ENCODE peak calls at places on chromosomes 7 and 10, in five cellular contexts. F, G, J, R and W are unnamed samples.

GRCh38 chr10:23096814-23097549 is 1.6 kb downstream of the MSRB2 start:
- DNase-seq in R (no peak), G (no peak), J (no peak), F (no peak), W (no peak)

GRCh38 chr7:100370746-100371145 is 2.5 kb upstream of the PILRA start:
- DNase-seq in F (no peak), J (no peak), G (no peak), R (no peak), W (peak)

GRCh38 chr10:31601136-31601535 is 282.1 kb downstream of the ZEB1 start:
- DNase-seq in J (no peak), F (no peak), R (no peak), G (no peak), W (no peak)

GRCh38 chr7:15005672-15006071 is 103.1 kb upstream of the DGKB start:
- DNase-seq in R (no peak), J (no peak), F (no peak), G (no peak), W (no peak)

GRCh38 chr10:74988787-74989574 is 122.5 kb upstream of the SAMD8 start:
- DNase-seq in F (no peak), R (no peak), J (no peak), G (no peak), W (no peak)

GRCh38 chr10:133100706-133101463 is 13.2 kb downstream of the ADGRA1 start:
- DNase-seq in R (no peak), J (no peak), G (no peak), F (peak), W (no peak)

GRCh38 chr10:90289037-90289436 is 568.8 kb downstream of the HTR7 start:
- DNase-seq in J (no peak), G (no peak), R (no peak), F (no peak), W (no peak)

GRCh38 chr10:30502266-30503058 is 68.5 kb downstream of the MAP3K8 start:
- DNase-seq in G (no peak), J (no peak), R (peak), F (no peak), W (no peak)

GRCh38 chr7:134792968-134793367 is 13.5 kb downstream of the CALD1 start:
- DNase-seq in J (no peak), G (peak), F (no peak), R (no peak), W (no peak)

GRCh38 chr7:130227883-130228575 is 20.4 kb downstream of the SSMEM1 start:
- DNase-seq in F (no peak), J (no peak), G (no peak), R (no peak), W (no peak)

GRCh38 chr10:77458986-77459590 is 178.5 kb downstream of the KCNMA1 start:
- DNase-seq in J (no peak), R (no peak), G (no peak), F (no peak), W (no peak)

GRCh38 chr10:79056736-79057391 is 11.9 kb upstream of the ZMIZ1 start:
- DNase-seq in J (peak), F (peak), G (no peak), R (peak), W (peak)

GRCh38 chr7:17247357-17247756 is 51.1 kb upstream of the AHR start:
- DNase-seq in F (no peak), R (no peak), G (no peak), J (no peak), W (no peak)

GRCh38 chr7:113113912-113114311 is 4.4 kb downstream of the SMIM30 start:
- DNase-seq in G (no peak), J (no peak), R (no peak), F (peak), W (no peak)
- TF ChIP-seq CTCF in G (peak), J (no peak), R (no peak), F (peak), W (no peak)

DNA sequence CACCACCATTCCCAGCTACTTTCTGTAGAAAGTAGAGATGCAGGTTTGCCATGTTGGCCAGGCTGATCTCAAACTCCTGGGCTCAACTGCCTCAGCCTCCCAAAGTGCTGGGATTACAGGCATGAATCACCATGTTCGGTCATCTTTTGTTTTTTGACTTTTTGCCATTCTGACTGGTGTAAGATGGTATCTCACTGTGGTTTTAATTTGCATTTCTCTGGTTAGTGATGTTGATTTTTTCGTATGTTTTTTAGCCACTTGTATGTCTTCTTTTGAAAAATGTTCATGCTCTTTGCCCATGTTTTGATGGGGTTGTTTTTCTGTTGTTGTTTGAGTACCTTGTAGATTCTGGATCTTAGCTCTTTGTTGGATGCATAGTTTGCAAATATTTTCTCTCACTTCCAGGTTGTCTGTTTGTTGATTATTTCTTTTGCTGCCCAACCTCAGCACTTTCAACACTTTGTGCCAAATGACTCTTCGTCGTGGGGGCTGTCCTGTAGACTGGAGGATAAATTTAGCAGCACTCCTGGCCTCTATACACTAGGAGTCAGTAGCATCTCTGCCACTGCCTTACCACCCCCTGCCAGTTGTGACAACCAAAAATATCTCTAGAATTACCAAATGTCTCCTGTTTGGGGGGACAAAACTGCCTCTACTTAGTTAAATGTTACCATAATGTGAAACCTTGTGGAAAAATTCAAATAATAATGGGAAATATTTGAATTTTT is 6.5 kb upstream of the CPED1 start:
- DNase-seq in J (no peak), R (no peak), G (no peak), F (peak), W (no peak)
- TF ChIP-seq CTCF in J (no peak), R (no peak), G (no peak), F (peak), W (no peak)

GRCh38 chr10:124630551-124630950 is 113.6 kb downstream of the FAM53B start:
- DNase-seq in G (no peak), J (no peak), R (no peak), F (no peak), W (no peak)

GRCh38 chr10:124629410-124629809 is 114.8 kb downstream of the FAM53B start:
- DNase-seq in G (peak), R (no peak), J (no peak), F (no peak), W (no peak)

GRCh38 chr10:124632566-124632965 is 111.6 kb downstream of the FAM53B start:
- DNase-seq in F (no peak), R (peak), G (no peak), J (no peak), W (no peak)

GRCh38 chr10:124629842-124630241 is 114.3 kb downstream of the FAM53B start:
- DNase-seq in F (no peak), J (no peak), G (no peak), R (no peak), W (no peak)

DNA sequence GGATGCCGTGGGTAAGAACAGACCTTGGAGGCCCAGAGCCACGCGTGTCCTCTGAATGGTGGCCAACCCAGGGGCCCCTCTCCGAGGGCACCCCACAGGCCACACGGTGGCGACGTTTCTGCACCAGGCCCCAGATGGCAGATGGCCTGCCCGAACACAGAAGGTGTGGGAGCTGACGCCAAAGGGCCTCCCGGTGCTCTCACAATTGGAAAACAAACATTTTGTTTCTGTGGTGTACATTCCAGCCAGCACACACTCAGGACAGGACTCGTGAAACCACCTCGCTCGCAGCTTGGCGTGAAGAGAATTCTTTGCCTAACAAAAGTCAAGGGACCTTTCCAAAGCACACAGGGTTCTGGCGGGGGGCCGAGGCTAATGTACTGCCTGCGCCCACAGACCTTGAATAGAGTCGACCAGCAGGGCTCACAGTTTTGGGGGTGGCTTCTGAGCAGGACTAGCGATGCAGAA is 112.1 kb downstream of the FAM53B start:
- DNase-seq in F (peak), G (peak), R (peak), J (peak), W (no peak)
- TF ChIP-seq CTCF in F (peak), G (peak), R (no peak), J (peak), W (peak)

DNA sequence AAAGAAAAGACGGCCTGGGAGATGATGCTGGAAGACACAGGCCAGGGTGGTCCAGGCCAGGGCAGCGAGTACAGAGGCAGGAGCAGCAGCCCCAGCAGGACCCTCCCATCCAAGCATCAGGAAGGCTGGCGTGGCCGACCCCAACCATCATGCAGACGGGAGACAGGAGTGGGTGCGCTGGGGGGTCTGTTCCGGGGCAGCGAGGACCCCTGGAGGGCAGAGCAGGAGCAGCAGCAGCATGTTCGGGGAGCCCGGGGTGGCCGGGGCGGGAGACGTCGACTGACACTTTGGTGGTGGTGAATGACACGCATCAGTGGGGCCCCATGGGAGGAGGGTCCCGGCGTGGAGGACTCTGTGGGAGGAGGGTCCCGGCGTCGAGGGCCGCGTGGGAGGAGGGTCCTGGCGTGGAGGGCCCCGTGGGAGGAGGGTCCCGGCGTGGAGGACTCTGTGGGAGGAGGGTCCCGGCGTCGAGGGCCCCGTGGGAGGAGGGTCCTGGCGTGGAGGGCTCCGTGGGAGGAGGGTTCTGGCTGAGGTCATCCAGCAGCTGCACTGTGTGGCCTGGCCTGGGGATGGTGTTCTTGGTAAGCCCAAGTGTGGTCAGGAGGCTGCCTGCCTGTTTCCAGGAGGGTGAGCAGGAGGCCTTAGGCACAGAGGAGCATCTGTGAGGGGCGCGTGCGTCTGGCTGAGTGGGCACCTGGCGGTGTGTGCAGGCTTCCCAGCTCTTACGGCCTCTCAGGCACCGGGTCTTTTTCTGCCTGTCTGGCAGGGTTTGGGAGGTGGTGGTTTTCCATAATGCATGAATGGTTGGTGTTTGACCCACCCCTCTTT is 38.9 kb downstream of the FAM20C start:
- DNase-seq in F (peak), J (no peak), R (no peak), G (no peak), W (no peak)
- TF ChIP-seq CTCF in F (peak), J (no peak), R (no peak), G (peak), W (peak)

DNA sequence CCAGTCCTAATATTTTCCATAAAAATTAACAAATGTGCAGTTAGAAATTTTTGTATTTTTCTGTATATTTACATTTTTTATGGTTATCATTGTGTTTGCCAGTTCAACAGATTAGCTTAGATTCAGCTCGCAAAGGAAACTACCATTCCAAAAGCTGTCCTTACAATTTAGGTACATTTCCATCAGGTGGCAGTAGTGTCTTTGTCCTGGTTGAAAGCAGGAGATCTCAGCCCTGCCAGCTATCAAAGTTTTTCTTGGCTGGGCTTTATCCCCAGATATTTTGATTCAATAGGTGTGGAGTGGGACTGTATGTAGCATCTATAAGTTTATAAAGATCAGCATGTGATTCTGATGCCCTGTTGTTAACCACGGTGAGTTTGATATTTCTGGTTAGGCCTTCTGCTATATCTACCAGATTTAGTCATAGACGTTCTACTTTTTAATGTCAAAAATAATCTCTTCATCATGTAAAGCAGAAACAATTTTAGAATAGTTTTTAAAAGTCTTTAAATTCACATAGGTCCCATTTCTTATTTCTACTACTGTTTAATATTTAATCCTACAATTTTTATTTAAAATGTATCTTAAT is 15.5 kb upstream of the ICA1 start:
- DNase-seq in F (peak), G (no peak), R (no peak), J (no peak), W (no peak)
- TF ChIP-seq CTCF in F (peak), G (no peak), R (no peak), J (peak), W (peak)

GRCh38 chr7:55413442-55413841 is 48.3 kb downstream of the LANCL2 start:
- DNase-seq in J (peak), F (no peak), G (no peak), R (no peak), W (no peak)

GRCh38 chr7:55411844-55412243 is 46.7 kb downstream of the LANCL2 start:
- DNase-seq in J (peak), R (no peak), F (no peak), G (no peak), W (no peak)

GRCh38 chr7:55410641-55411239 is 45.6 kb downstream of the LANCL2 start:
- DNase-seq in G (no peak), R (no peak), F (no peak), J (no peak), W (no peak)

GRCh38 chr7:55405856-55406541 is 40.9 kb downstream of the LANCL2 start:
- DNase-seq in R (no peak), G (no peak), F (no peak), J (no peak), W (no peak)

GRCh38 chr7:55409474-55410225 is 44.5 kb downstream of the LANCL2 start:
- DNase-seq in F (no peak), R (no peak), J (no peak), G (no peak), W (no peak)
- TF ChIP-seq CTCF in F (no peak), R (no peak), J (peak), G (no peak), W (peak)

GRCh38 chr7:121605297-121605640 is 209.2 kb upstream of the FAM3C start:
- DNase-seq in J (no peak), R (no peak), G (no peak), F (no peak), W (no peak)
- TF ChIP-seq CTCF in J (no peak), R (no peak), G (no peak), F (peak), W (peak)

GRCh38 chr7:148964510-148965267 is 63.6 kb downstream of the PDIA4 start:
- DNase-seq in R (no peak), J (no peak), G (no peak), F (no peak), W (no peak)

GRCh38 chr7:148962515-148962822 is 65.8 kb downstream of the PDIA4 start:
- DNase-seq in J (no peak), G (no peak), F (no peak), R (no peak), W (no peak)

GRCh38 chr7:148959726-148960125 is 68.6 kb downstream of the PDIA4 start:
- DNase-seq in F (no peak), G (no peak), R (no peak), J (no peak), W (no peak)

GRCh38 chr7:148963583-148964509 is 64.5 kb downstream of the PDIA4 start:
- DNase-seq in R (no peak), G (no peak), F (peak), J (no peak), W (peak)

GRCh38 chr7:148962823-148963582 is 65.3 kb downstream of the PDIA4 start:
- DNase-seq in F (peak), G (peak), J (peak), R (peak), W (no peak)
- TF ChIP-seq CTCF in F (peak), G (peak), J (peak), R (peak), W (peak)

GRCh38 chr10:73876157-73876556 is 1.8 kb upstream of the CAMK2G start:
- DNase-seq in G (no peak), J (no peak), F (no peak), R (peak), W (no peak)

GRCh38 chr10:73873163-73873842 is 1.1 kb downstream of the CAMK2G start:
- DNase-seq in G (no peak), J (no peak), F (peak), R (no peak), W (no peak)

GRCh38 chr10:73873843-73874215 is 526 bp downstream of the CAMK2G start:
- DNase-seq in F (no peak), R (no peak), G (no peak), J (no peak), W (no peak)

GRCh38 chr10:73875139-73875475 is 752 bp upstream of the CAMK2G start:
- DNase-seq in R (no peak), G (no peak), F (no peak), J (no peak), W (no peak)

DNA sequence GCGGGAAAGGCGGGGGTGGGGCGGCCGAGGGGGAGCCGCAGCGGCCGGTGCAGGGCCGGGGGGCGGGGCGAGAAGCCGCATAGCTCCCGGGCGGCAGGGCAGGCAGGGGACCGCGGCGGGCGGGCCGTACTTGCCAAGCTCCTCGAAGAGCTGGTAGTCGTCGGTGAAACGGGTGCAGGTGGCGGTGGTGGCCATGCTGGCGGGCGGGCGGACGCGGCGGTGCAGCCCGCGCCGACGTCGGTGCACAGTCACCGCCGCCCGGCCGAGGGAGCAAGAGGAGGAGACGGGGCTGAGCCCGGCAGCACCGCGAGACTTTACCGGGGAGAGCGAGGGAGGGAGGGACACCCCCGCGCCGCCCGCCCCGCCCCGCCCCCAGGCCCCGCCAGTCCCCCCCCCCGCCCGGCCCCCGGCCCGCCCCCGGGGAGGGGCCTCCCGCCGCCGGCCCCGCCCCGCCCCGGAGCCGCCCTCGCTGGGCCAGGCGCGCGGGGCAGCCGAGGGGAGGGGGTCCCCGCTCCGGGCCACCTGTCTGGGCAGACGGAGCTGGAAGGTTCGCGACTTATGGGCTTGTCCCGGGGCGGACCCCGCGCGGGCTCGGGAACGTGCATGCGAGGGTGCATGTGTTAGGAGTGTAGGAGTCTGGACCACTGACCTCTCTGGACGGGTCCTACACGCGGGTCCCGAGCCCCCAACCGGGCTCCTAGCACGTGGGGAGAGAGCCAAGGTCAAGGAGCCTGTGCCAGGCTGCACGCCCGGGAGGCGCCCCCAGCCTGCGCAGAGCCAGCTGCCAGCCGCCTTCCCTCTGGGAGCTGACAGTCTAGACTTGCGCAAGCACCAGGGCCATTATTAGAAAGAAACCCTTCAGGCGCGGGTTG is at the start of gene CAMK2G:
- DNase-seq in R (peak), J (peak), F (peak), G (peak), W (no peak)
- TF ChIP-seq CTCF in R (no peak), J (no peak), F (no peak), G (peak), W (peak)